ENCODE peak calls at places on chromosome 3, in four cellular contexts. One of them, this sample, is unnamed.
A peak's percentile ranks its signal among the peaks of the same experiment; 100 is the strongest.

GRCh38 chr3:27289769-27290413 is 79.3 kb downstream of the NEK10 start:
- DNase-seq in HepG2: no peak
- DNase-seq in stomach: no peak
- DNase-seq in cardiac muscle cell: no peak
- DNase-seq in this sample: no peak

GRCh38 chr3:46006646-46007045 is 11.0 kb upstream of the FYCO1 start:
- DNase-seq in HepG2: no peak
- DNase-seq in stomach: no peak
- DNase-seq in cardiac muscle cell: no peak
- DNase-seq in this sample: peak; percentile 8

GRCh38 chr3:104564045-104564643 is 802.6 kb upstream of the ALCAM start:
- DNase-seq in HepG2: peak; percentile 49
- DNase-seq in stomach: peak; percentile 75
- DNase-seq in cardiac muscle cell: peak; percentile 18
- DNase-seq in this sample: no peak

GRCh38 chr3:117201906-117202305 is 492.3 kb downstream of the TUSC7 start:
- DNase-seq in HepG2: no peak
- DNase-seq in stomach: no peak
- DNase-seq in cardiac muscle cell: no peak
- DNase-seq in this sample: no peak

GRCh38 chr3:71083726-71084131 is 499.8 kb downstream of the FOXP1 start:
- DNase-seq in HepG2: no peak
- DNase-seq in stomach: no peak
- DNase-seq in cardiac muscle cell: no peak
- DNase-seq in this sample: no peak

GRCh38 chr3:148605551-148605950 is 92.2 kb upstream of the AGTR1 start:
- DNase-seq in HepG2: no peak
- DNase-seq in stomach: no peak
- DNase-seq in cardiac muscle cell: no peak
- DNase-seq in this sample: no peak

GRCh38 chr3:30426319-30426993 is 179.9 kb upstream of the TGFBR2 start:
- DNase-seq in HepG2: no peak
- DNase-seq in stomach: no peak
- DNase-seq in cardiac muscle cell: peak; percentile 50
- DNase-seq in this sample: no peak

GRCh38 chr3:111768571-111769100 is 90.4 kb upstream of the PHLDB2 start:
- DNase-seq in HepG2: peak; percentile 50
- DNase-seq in stomach: peak; percentile 34
- DNase-seq in cardiac muscle cell: no peak
- DNase-seq in this sample: peak; percentile 80

GRCh38 chr3:157122116-157122515 is 37.8 kb downstream of the CCNL1 start:
- DNase-seq in HepG2: peak; percentile 43
- DNase-seq in stomach: no peak
- DNase-seq in cardiac muscle cell: no peak
- DNase-seq in this sample: peak; percentile 93

GRCh38 chr3:156126467-156126866 is 6.1 kb downstream of the KCNAB1 start:
- DNase-seq in HepG2: no peak
- DNase-seq in stomach: no peak
- DNase-seq in cardiac muscle cell: no peak
- DNase-seq in this sample: no peak

GRCh38 chr3:14403636-14404395 is 1.4 kb downstream of the SLC6A6 start:
- DNase-seq in HepG2: peak; percentile 27
- DNase-seq in stomach: peak; percentile 58
- DNase-seq in cardiac muscle cell: peak; percentile 34
- DNase-seq in this sample: no peak

GRCh38 chr3:172129534-172129867 is 90.1 kb downstream of the FNDC3B start:
- DNase-seq in HepG2: no peak
- DNase-seq in stomach: no peak
- DNase-seq in cardiac muscle cell: no peak
- DNase-seq in this sample: no peak

GRCh38 chr3:9179826-9180763 is 69.4 kb downstream of the SRGAP3 start:
- DNase-seq in HepG2: no peak
- DNase-seq in stomach: no peak
- DNase-seq in cardiac muscle cell: no peak
- DNase-seq in this sample: no peak

GRCh38 chr3:2354702-2355101 is 256.0 kb downstream of the CNTN4 start:
- DNase-seq in HepG2: no peak
- DNase-seq in stomach: no peak
- DNase-seq in cardiac muscle cell: peak; percentile 54
- DNase-seq in this sample: no peak
- TF ChIP-seq CTCF in HepG2: no peak
- TF ChIP-seq CTCF in stomach: no peak
- TF ChIP-seq CTCF in cardiac muscle cell: no peak
- TF ChIP-seq CTCF in this sample: no peak

GRCh38 chr3:188583476-188584161 is 429.7 kb downstream of the LPP start:
- DNase-seq in HepG2: no peak
- DNase-seq in stomach: no peak
- DNase-seq in cardiac muscle cell: no peak
- DNase-seq in this sample: no peak
- TF ChIP-seq CTCF in HepG2: no peak
- TF ChIP-seq CTCF in stomach: no peak
- TF ChIP-seq CTCF in cardiac muscle cell: no peak
- TF ChIP-seq CTCF in this sample: no peak

DNA sequence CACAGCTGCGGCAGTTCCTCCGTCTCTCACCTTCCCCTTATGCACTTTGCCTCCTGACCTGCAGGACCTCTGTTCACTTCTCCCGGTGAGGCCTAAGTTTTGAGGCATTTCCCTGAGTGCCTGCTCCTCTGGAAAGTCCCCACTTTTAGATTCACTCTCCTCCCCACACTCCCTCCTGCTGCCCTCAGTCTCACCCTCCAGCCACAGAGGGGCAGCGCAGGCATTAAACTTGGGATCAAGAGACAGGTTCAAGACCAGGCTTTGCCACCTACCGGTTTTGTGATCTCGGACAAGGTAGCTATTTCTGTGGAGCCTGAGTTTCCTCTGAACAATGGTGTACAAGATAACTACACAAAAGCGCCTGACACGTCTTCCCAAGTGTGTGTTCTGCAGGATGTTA is 19.4 kb downstream of the SLC6A11 start:
- DNase-seq in HepG2: peak; percentile 7
- DNase-seq in stomach: no peak
- DNase-seq in cardiac muscle cell: no peak
- DNase-seq in this sample: no peak
- TF ChIP-seq CTCF in HepG2: peak; percentile 33
- TF ChIP-seq CTCF in stomach: no peak
- TF ChIP-seq CTCF in cardiac muscle cell: no peak
- TF ChIP-seq CTCF in this sample: no peak

GRCh38 chr3:61940241-61940640 is 378.9 kb downstream of the PTPRG start:
- DNase-seq in HepG2: no peak
- DNase-seq in stomach: no peak
- DNase-seq in cardiac muscle cell: no peak
- DNase-seq in this sample: no peak

GRCh38 chr3:61932499-61932898 is 371.1 kb downstream of the PTPRG start:
- DNase-seq in HepG2: no peak
- DNase-seq in stomach: no peak
- DNase-seq in cardiac muscle cell: no peak
- DNase-seq in this sample: no peak

GRCh38 chr3:61938878-61939549 is 377.6 kb downstream of the PTPRG start:
- DNase-seq in HepG2: no peak
- DNase-seq in stomach: no peak
- DNase-seq in cardiac muscle cell: no peak
- DNase-seq in this sample: no peak

GRCh38 chr3:61935819-61936218 is 374.4 kb downstream of the PTPRG start:
- DNase-seq in HepG2: no peak
- DNase-seq in stomach: no peak
- DNase-seq in cardiac muscle cell: no peak
- DNase-seq in this sample: no peak

DNA sequence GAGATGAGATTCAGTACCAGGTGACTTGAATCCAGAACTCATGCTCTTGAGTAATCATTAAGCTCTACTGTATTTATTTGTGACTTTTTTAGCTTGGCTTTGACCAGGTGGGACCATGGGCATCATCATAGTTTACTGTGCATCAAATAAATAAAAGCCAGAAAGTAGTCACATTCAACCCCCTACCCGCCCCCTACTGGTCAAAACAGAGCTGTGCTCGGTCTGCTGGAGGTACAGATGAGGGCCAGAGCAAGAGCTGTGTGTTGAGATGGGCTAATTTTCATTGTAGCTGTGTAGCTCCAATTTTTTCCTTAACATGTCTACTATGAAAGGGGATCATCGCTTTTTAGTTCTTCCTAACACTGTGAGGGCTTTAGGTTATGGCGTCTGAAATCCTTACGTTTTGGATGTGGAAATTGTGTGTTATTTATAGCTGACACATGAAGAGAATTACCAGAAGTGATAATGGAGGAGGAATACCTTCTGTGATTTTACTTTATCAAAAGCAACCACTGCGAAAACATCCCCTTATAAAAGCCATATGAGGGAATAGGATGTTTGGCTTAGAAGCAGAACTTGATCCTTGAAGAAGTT is 375.1 kb downstream of the PTPRG start:
- DNase-seq in HepG2: peak; percentile 6
- DNase-seq in stomach: no peak
- DNase-seq in cardiac muscle cell: peak; percentile 38
- DNase-seq in this sample: no peak
- TF ChIP-seq CTCF in HepG2: peak; percentile 49
- TF ChIP-seq CTCF in stomach: peak; percentile 27
- TF ChIP-seq CTCF in cardiac muscle cell: peak; percentile 74
- TF ChIP-seq CTCF in this sample: peak; percentile 21

This sample was measured in RWPE1.